ENCODE peak calls at places on chromosomes 3 and 15, in eight cellular contexts. S is A549, P is HepG2, R is HCT116, I is K562, E is H1, X is SK-N-SH, M is GM12878. H is an unnamed sample.
A peak's percentile ranks its signal among the peaks of the same experiment; 100 is the strongest.

GRCh38 chr3:129577356-129577755 is 29.1 kb downstream of the PLXND1 start:
- DNase-seq in S (no peak), P (no peak), R (no peak), I (no peak), E (no peak), X (peak; percentile 77), M (no peak), H (no peak)

GRCh38 chr3:64187065-64187959 is 38.0 kb downstream of the PRICKLE2 start:
- DNase-seq in S (peak; percentile 88), P (peak; percentile 64), R (no peak), I (no peak), E (no peak), X (no peak), M (no peak), H (peak; percentile 100)

GRCh38 chr3:126136428-126137220 is 43.8 kb downstream of the ALDH1L1 start:
- DNase-seq in S (no peak), P (no peak), R (no peak), I (no peak), E (peak; percentile 35), X (peak; percentile 4), M (no peak), H (no peak)

GRCh38 chr3:180990494-180990893 is 958 bp upstream of the DNAJC19 start:
- DNase-seq in S (no peak), P (no peak), R (no peak), I (no peak), E (no peak), X (no peak), M (no peak), H (no peak)

GRCh38 chr15:40106203-40107161 is 2.2 kb downstream of the BMF start:
- DNase-seq in S (peak; percentile 36), P (peak; percentile 95), R (no peak), I (peak; percentile 87), E (peak; percentile 83), X (no peak), M (peak; percentile 83), H (no peak)

GRCh38 chr3:61571516-61572336 is 10.4 kb downstream of the PTPRG start:
- DNase-seq in S (no peak), P (no peak), R (no peak), I (no peak), E (peak; percentile 39), X (no peak), M (no peak), H (peak; percentile 73)

GRCh38 chr3:98540346-98540745 is 8.6 kb downstream of the GPR15 start:
- DNase-seq in S (no peak), P (no peak), R (no peak), I (no peak), E (no peak), X (no peak), M (peak; percentile 92), H (no peak)

GRCh38 chr15:87877114-87877810 is 379.3 kb downstream of the NTRK3 start:
- DNase-seq in S (peak; percentile 42), P (no peak), R (no peak), I (peak; percentile 27), E (no peak), X (peak; percentile 58), M (no peak), H (no peak)

GRCh38 chr15:71612066-71612715 is 198.2 kb upstream of the NR2E3 start:
- DNase-seq in S (no peak), P (no peak), R (no peak), I (no peak), E (no peak), X (no peak), M (no peak), H (no peak)
- H3K27ac ChIP-seq in S (no peak overlapping the region), P (no peak overlapping the region), R (no peak overlapping the region), I (no peak overlapping the region), E (peak overlapping the region; percentile 26), X (no peak overlapping the region), M (no peak overlapping the region), H (no peak overlapping the region)

GRCh38 chr3:72290859-72291641 is 506.1 kb upstream of the PROK2 start:
- DNase-seq in S (no peak), P (no peak), R (no peak), I (no peak), E (no peak), X (peak; percentile 34), M (no peak), H (no peak)

GRCh38 chr3:72287941-72288340 is 503.0 kb upstream of the PROK2 start:
- DNase-seq in S (no peak), P (no peak), R (no peak), I (no peak), E (no peak), X (no peak), M (no peak), H (no peak)

GRCh38 chr3:72285483-72285882 is 500.5 kb upstream of the PROK2 start:
- DNase-seq in S (no peak), P (no peak), R (no peak), I (no peak), E (no peak), X (no peak), M (no peak), H (no peak)

GRCh38 chr3:72289708-72290104 is 504.8 kb upstream of the PROK2 start:
- DNase-seq in S (no peak), P (no peak), R (no peak), I (peak; percentile 22), E (no peak), X (no peak), M (no peak), H (no peak)

GRCh38 chr3:72288955-72289707 is 504.2 kb upstream of the PROK2 start:
- DNase-seq in S (no peak), P (no peak), R (no peak), I (peak; percentile 84), E (no peak), X (peak; percentile 84), M (no peak), H (peak; percentile 38)
- TF ChIP-seq MAX in S (no peak), P (no peak), R (no peak), I (no peak), E (no peak), X (peak; percentile 52), M (no peak), H (no peak)

GRCh38 chr3:178419078-178419477 is 117.2 kb upstream of the KCNMB2 start:
- DNase-seq in S (peak; percentile 27), P (no peak), R (no peak), I (no peak), E (no peak), X (no peak), M (no peak), H (no peak)

GRCh38 chr3:178421069-178421468 is 115.2 kb upstream of the KCNMB2 start:
- DNase-seq in S (peak; percentile 19), P (no peak), R (no peak), I (no peak), E (no peak), X (no peak), M (no peak), H (no peak)

GRCh38 chr3:178420033-178420432 is 116.2 kb upstream of the KCNMB2 start:
- DNase-seq in S (no peak), P (no peak), R (no peak), I (no peak), E (no peak), X (no peak), M (no peak), H (no peak)

GRCh38 chr3:178417736-178418135 is 118.5 kb upstream of the KCNMB2 start:
- DNase-seq in S (no peak), P (no peak), R (no peak), I (no peak), E (no peak), X (no peak), M (no peak), H (no peak)

DNA sequence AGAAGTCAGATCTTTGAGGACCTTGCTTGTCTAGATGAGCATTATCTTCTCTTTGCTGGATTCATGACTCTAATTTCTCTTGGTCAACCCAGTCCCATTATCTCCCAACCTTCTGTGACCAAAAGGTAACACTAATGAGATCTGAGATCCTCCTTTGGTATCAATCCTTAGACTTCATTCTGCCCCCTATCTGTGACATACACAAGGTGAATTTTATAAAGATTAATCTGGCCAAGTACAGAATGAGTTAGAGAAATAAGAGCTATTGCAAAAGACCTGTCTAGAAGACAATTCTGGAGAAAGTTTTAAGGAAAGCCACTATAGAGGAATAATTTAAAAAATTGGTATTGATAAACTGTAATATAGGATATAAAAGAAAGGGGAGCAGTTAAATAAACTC is 113.8 kb upstream of the KCNMB2 start:
- DNase-seq in S (no peak), P (no peak), R (no peak), I (no peak), E (no peak), X (no peak), M (no peak), H (no peak)
- H3K27ac ChIP-seq in S (no peak overlapping the region), P (no peak overlapping the region), R (no peak overlapping the region), I (no peak overlapping the region), E (no peak overlapping the region), X (no peak overlapping the region), M (no peak overlapping the region), H (no peak overlapping the region)

GRCh38 chr15:79769081-79769481 is 127.7 kb downstream of the MTHFS start:
- DNase-seq in S (peak; percentile 63), P (peak; percentile 19), R (peak; percentile 10), I (no peak), E (no peak), X (peak; percentile 33), M (no peak), H (no peak)
- TF ChIP-seq MAX in S (no peak), P (no peak), R (no peak), I (no peak), E (no peak), X (no peak), M (no peak), H (no peak)

GRCh38 chr3:189184566-189184965 is 12.8 kb downstream of the TPRG1 start:
- DNase-seq in S (no peak), P (no peak), R (no peak), I (no peak), E (no peak), X (no peak), M (no peak), H (no peak)

GRCh38 chr3:189186093-189186492 is 14.3 kb downstream of the TPRG1 start:
- DNase-seq in S (no peak), P (no peak), R (no peak), I (no peak), E (no peak), X (no peak), M (no peak), H (no peak)

GRCh38 chr3:189192725-189193124 is 21.0 kb downstream of the TPRG1 start:
- DNase-seq in S (no peak), P (no peak), R (no peak), I (no peak), E (no peak), X (no peak), M (no peak), H (no peak)

DNA sequence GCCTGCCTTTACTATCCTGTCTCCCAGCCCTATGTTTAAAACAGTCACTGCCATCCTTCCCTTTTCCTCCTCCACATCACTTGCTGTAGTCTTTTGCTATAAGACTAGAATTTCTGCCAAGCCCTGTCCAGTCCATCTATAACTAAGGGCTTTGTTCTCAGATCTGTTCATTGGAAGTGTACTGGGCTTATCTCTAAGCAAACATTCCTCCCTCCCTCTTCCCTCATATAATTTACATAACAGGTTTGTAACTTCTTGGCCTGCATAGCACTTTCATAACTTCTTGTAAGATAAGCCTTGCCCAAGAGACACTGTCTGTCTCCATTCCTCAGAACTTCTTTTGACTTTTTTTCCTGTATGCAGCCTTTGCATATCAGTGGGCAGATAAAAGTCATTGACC is 16.7 kb downstream of the TPRG1 start:
- DNase-seq in S (no peak), P (peak; percentile 17), R (no peak), I (no peak), E (no peak), X (no peak), M (no peak), H (no peak)
- H3K27ac ChIP-seq in S (no peak overlapping the region), P (no peak overlapping the region), R (no peak overlapping the region), I (no peak overlapping the region), E (no peak overlapping the region), X (no peak overlapping the region), M (no peak overlapping the region), H (no peak overlapping the region)

GRCh38 chr15:100166313-100166712 is 175.5 kb downstream of the ADAMTS17 start:
- DNase-seq in S (no peak), P (no peak), R (no peak), I (no peak), E (no peak), X (no peak), M (no peak), H (no peak)
- TF ChIP-seq MAX in S (no peak), P (no peak), R (no peak), I (no peak), E (no peak), X (no peak), M (no peak), H (no peak)

H was measured in endothelial cell of umbilical vein.